ENCODE peak calls at places on chromosome 14, in eight cellular contexts. Z is substantia nigra; C is activated naive CD8-positive, alpha-beta T cell treated with anti-CD3 and anti-CD28 coated beads for 36 hours; M is NCI-H1417 treated with DMSO at 0.1 percent for 48 hours; D is iPS DF 6.9; I is midbrain; O is M059J; H is small intestine. R is an unnamed sample.

GRCh38 chr14:75254901-75255300 is 23.7 kb upstream of the FOS start:
- DNase-seq in Z (no peak), C (no peak), M (no peak), D (no peak), I (no peak), O (no peak), H (peak; percentile 89), R (peak; percentile 61)

GRCh38 chr14:58294201-58294600 is 4.2 kb upstream of the ARID4A start:
- DNase-seq in Z (no peak), C (no peak), M (no peak), D (no peak), I (no peak), O (no peak), H (no peak), R (no peak)

GRCh38 chr14:101118746-101119610 is 215.5 kb upstream of the RTL1 start:
- DNase-seq in Z (no peak), C (no peak), M (no peak), D (no peak), I (no peak), O (no peak), H (no peak), R (no peak)

GRCh38 chr14:33693237-33693636 is 257.6 kb downstream of the EGLN3 start:
- DNase-seq in Z (no peak), C (no peak), M (no peak), D (no peak), I (no peak), O (peak; percentile 94), H (no peak), R (no peak)

GRCh38 chr14:34251662-34252061 is 210.4 kb downstream of the SPTSSA start:
- DNase-seq in Z (no peak), C (no peak), M (no peak), D (no peak), I (no peak), O (peak; percentile 26), H (no peak), R (no peak)

GRCh38 chr14:88352299-88353097 is 29.4 kb upstream of the KCNK10 start:
- DNase-seq in Z (no peak), C (no peak), M (peak; percentile 62), D (no peak), I (peak; percentile 53), O (peak; percentile 13), H (no peak), R (no peak)

GRCh38 chr14:65222434-65222833 is 120.1 kb upstream of the MAX start:
- DNase-seq in Z (peak; percentile 45), C (peak; percentile 49), M (no peak), D (peak; percentile 31), I (peak; percentile 79), O (peak; percentile 65), H (peak; percentile 66), R (peak; percentile 52)

GRCh38 chr14:36238666-36239363 is 62.3 kb upstream of the PTCSC3 start:
- DNase-seq in Z (no peak), C (peak; percentile 0), M (no peak), D (no peak), I (no peak), O (peak; percentile 86), H (no peak), R (no peak)

GRCh38 chr14:82342596-82342995 is 808.9 kb upstream of the SEL1L start:
- DNase-seq in Z (no peak), C (no peak), M (no peak), D (no peak), I (no peak), O (no peak), H (no peak), R (no peak)

GRCh38 chr14:105534586-105534985 is 8.2 kb downstream of the TMEM121 start:
- DNase-seq in Z (no peak), C (no peak), M (no peak), D (no peak), I (no peak), O (no peak), H (no peak), R (no peak)

GRCh38 chr14:34355584-34356266 is 106.3 kb downstream of the SPTSSA start:
- DNase-seq in Z (no peak), C (no peak), M (no peak), D (no peak), I (no peak), O (peak; percentile 93), H (no peak), R (no peak)

GRCh38 chr14:25381498-25381897 is 331.6 kb upstream of the STXBP6 start:
- DNase-seq in Z (no peak), C (no peak), M (no peak), D (no peak), I (no peak), O (no peak), H (no peak), R (no peak)

GRCh38 chr14:26290007-26290530 is 307.8 kb downstream of the NOVA1 start:
- DNase-seq in Z (no peak), C (no peak), M (no peak), D (no peak), I (no peak), O (peak; percentile 0), H (no peak), R (no peak)

GRCh38 chr14:60777856-60778578 is 43.5 kb downstream of the MNAT1 start:
- DNase-seq in Z (no peak), C (no peak), M (no peak), D (no peak), I (no peak), O (peak; percentile 90), H (no peak), R (no peak)